ENCODE peak calls at places on chromosomes 2 and 18, in four cellular contexts. V is K562, L is GM12878, N is HepG2. S is an unnamed sample.

GRCh38 chr2:55856936-55857335 is 66.6 kb downstream of the EFEMP1 start:
- DNase-seq in V (no peak), L (no peak), N (no peak), S (peak)

GRCh38 chr2:60852282-60852860 is 29.0 kb upstream of the REL start:
- DNase-seq in V (no peak), L (no peak), N (no peak), S (no peak)

GRCh38 chr2:160429248-160430000 is 64.2 kb downstream of the RBMS1 start:
- DNase-seq in V (peak), L (no peak), N (peak), S (peak)

GRCh38 chr2:95031076-95031725 is 5.7 kb downstream of the MAL start:
- DNase-seq in V (no peak), L (no peak), N (no peak), S (no peak)

GRCh38 chr2:36951574-36951973 is 14.8 kb downstream of the STRN start:
- DNase-seq in V (no peak), L (no peak), N (no peak), S (no peak)

GRCh38 chr2:182715121-182715895 is 749 bp upstream of the DNAJC10 start:
- DNase-seq in V (no peak), L (no peak), N (peak), S (peak)

GRCh38 chr2:240462073-240462703 is 26.7 kb downstream of the GPC1 start:
- DNase-seq in V (no peak), L (no peak), N (no peak), S (no peak)

GRCh38 chr2:105379741-105380186 is 19.1 kb downstream of the FHL2 start:
- DNase-seq in V (no peak), L (no peak), N (no peak), S (no peak)

GRCh38 chr18:54713386-54713785 is 114.9 kb upstream of the RAB27B start:
- DNase-seq in V (no peak), L (no peak), N (no peak), S (no peak)

GRCh38 chr2:234745347-234745746 is 206.5 kb upstream of the SH3BP4 start:
- DNase-seq in V (no peak), L (no peak), N (no peak), S (peak)

GRCh38 chr2:225337183-225337582 is 62.3 kb upstream of the NYAP2 start:
- DNase-seq in V (no peak), L (no peak), N (no peak), S (no peak)

GRCh38 chr2:173191601-173192000 is 116.0 kb downstream of the MAP3K20 start:
- DNase-seq in V (no peak), L (no peak), N (no peak), S (no peak)

GRCh38 chr2:54287532-54287931 is 31.5 kb upstream of the TSPYL6 start:
- DNase-seq in V (no peak), L (no peak), N (no peak), S (no peak)

GRCh38 chr2:172234716-172235661 is 132.3 kb upstream of the DLX2 start:
- DNase-seq in V (peak), L (no peak), N (peak), S (no peak)

GRCh38 chr2:36357506-36358316 is 2.1 kb downstream of the CRIM1 start:
- DNase-seq in V (no peak), L (no peak), N (peak), S (peak)

GRCh38 chr18:58360324-58360723 is 268.6 kb downstream of the ALPK2 start:
- DNase-seq in V (no peak), L (no peak), N (no peak), S (no peak)

GRCh38 chr2:194004590-194005206 is 1652.3 kb upstream of the SLC39A10 start:
- DNase-seq in V (no peak), L (no peak), N (no peak), S (no peak)

GRCh38 chr2:22143840-22144239 is 1020.1 kb downstream of the TDRD15 start:
- DNase-seq in V (no peak), L (no peak), N (no peak), S (no peak)

GRCh38 chr2:208278549-208278948 is 12.5 kb downstream of the PIKFYVE start:
- DNase-seq in V (no peak), L (no peak), N (no peak), S (no peak)

GRCh38 chr18:34695300-34695699 is 14.8 kb upstream of the DTNA start:
- DNase-seq in V (no peak), L (no peak), N (no peak), S (no peak)

GRCh38 chr18:37383036-37383788 is 182.4 kb downstream of the CELF4 start:
- DNase-seq in V (no peak), L (no peak), N (no peak), S (no peak)

GRCh38 chr2:240739797-240740196 is 48.1 kb downstream of the AQP12A start:
- DNase-seq in V (no peak), L (no peak), N (no peak), S (no peak)

GRCh38 chr2:99841749-99842148 is 300.6 kb downstream of the AFF3 start:
- DNase-seq in V (no peak), L (no peak), N (no peak), S (no peak)

GRCh38 chr2:213490087-213490486 is 205.8 kb downstream of the SPAG16 start:
- DNase-seq in V (no peak), L (no peak), N (no peak), S (no peak)

GRCh38 chr2:98743835-98744234 is 12.9 kb upstream of the MGAT4A start:
- DNase-seq in V (no peak), L (no peak), N (no peak), S (no peak)

GRCh38 chr2:64426191-64426952 is 27.6 kb upstream of the LGALSL start:
- DNase-seq in V (no peak), L (no peak), N (no peak), S (no peak)

GRCh38 chr2:217851191-217852020 is 151.4 kb downstream of the TNS1 start:
- DNase-seq in V (no peak), L (no peak), N (no peak), S (no peak)

GRCh38 chr2:27737676-27738348 is 33.7 kb upstream of the MRPL33 start:
- DNase-seq in V (no peak), L (no peak), N (peak), S (peak)

GRCh38 chr2:204154863-204155262 is 218.3 kb downstream of the ICOS start:
- DNase-seq in V (no peak), L (no peak), N (no peak), S (no peak)

GRCh38 chr2:121239471-121239870 is 45.5 kb downstream of the TFCP2L1 start:
- DNase-seq in V (no peak), L (no peak), N (no peak), S (no peak)

GRCh38 chr2:37635359-37636208 is 35.9 kb downstream of the CDC42EP3 start:
- DNase-seq in V (no peak), L (peak), N (no peak), S (no peak)

GRCh38 chr2:38224181-38224580 is 148.2 kb upstream of the CYP1B1 start:
- DNase-seq in V (no peak), L (no peak), N (no peak), S (no peak)

GRCh38 chr2:56382466-56382865 is 198.7 kb downstream of the CCDC85A start:
- DNase-seq in V (no peak), L (no peak), N (no peak), S (no peak)

GRCh38 chr2:187302619-187303018 is 145.4 kb downstream of the CALCRL start:
- DNase-seq in V (no peak), L (no peak), N (no peak), S (no peak)

GRCh38 chr18:56240405-56240804 is 398.0 kb downstream of the TXNL1 start:
- DNase-seq in V (no peak), L (no peak), N (no peak), S (no peak)

GRCh38 chr18:56246912-56247311 is 391.5 kb downstream of the TXNL1 start:
- DNase-seq in V (no peak), L (no peak), N (no peak), S (no peak)

GRCh38 chr18:56248613-56249235 is 389.7 kb downstream of the TXNL1 start:
- DNase-seq in V (no peak), L (peak), N (no peak), S (no peak)

GRCh38 chr18:56245856-56246575 is 392.4 kb downstream of the TXNL1 start:
- DNase-seq in V (no peak), L (no peak), N (no peak), S (peak)
- TF ChIP-seq POLR2AphosphoS2 in V (no peak), L (no peak), N (no peak), S (no peak)

DNA sequence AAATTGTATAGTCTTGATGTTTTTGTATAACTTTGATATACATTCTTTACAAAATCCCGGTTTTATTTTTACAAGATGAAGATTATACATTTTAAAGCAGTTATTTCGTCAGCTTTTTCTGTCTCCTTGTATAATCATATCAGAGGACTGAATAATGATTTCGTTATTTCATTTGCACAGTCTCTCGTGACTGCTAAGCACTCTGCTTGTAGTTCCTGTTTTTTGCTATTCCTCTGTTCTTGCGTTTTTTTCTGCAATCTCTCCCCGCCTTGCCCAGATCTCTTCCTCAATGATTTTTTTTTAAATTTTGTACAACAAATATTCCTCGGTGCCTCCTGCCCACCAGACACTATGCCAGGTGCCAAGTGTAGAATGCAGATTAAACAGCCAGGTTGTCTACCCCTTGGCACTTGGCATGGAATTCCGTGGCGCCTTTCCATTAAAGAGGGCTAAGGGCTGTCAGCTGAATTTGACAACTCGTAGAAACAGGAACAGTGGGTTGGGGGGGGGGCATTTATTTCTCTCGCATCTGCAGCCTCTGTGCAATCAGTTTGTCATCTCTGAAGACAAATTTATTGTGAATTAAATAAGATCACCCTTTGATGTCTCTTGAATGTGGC is 69.6 kb downstream of the KLHL29 start:
- DNase-seq in V (no peak), L (no peak), N (no peak), S (no peak)
- TF ChIP-seq POLR2AphosphoS2 in V (no peak), L (no peak), N (no peak), S (no peak)

GRCh38 chr2:102251849-102252203 is 59.5 kb upstream of the IL1RL1 start:
- DNase-seq in V (no peak), L (no peak), N (no peak), S (no peak)

GRCh38 chr2:102250278-102250821 is 61.0 kb upstream of the IL1RL1 start:
- DNase-seq in V (no peak), L (no peak), N (no peak), S (no peak)

GRCh38 chr2:102253753-102254150 is 57.6 kb upstream of the IL1RL1 start:
- DNase-seq in V (no peak), L (no peak), N (no peak), S (no peak)

GRCh38 chr2:102253140-102253752 is 58.1 kb upstream of the IL1RL1 start:
- DNase-seq in V (no peak), L (no peak), N (no peak), S (no peak)

DNA sequence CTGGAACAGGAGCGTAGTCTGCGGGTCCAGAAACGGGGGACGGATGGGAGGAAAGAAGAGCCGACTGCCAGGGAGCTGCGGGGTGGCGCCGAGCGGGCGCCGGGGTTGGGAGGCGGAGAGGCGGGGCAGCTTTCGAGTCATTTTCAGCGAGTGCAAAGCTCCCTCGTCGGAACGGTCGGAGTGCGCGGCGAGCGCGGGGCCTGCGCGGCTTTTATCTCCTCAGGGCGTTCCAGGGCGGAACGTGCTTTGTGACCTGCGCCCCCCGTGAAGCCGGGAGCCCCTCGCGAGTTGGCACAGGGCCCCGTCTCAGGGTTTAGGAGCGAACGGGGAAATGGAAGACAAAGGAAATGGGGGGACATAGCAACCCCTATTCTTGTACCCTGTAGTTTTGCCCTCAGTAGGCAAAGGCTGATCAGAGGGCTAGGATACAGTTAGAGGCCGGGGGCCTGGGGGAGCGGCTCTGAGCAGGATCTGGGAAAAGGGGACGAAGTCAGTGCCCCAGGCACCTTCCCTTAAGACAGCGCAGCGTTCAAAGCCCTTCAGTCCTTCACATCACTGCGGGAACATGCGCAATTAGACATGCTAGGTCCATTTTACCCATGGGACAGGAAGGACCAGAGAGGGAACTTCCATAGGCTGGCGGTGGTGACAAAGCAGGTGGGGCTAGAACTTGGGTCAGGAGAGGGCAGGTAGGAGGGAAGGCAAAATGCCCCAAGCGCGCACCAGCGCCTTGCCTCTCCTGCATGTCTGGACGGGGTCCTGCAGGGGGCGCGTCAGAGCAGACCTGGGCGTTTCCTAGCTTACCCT is 60.1 kb upstream of the IL1RL1 start:
- DNase-seq in V (no peak), L (no peak), N (peak), S (peak)
- TF ChIP-seq POLR2AphosphoS2 in V (no peak), L (no peak), N (no peak), S (no peak)

DNA sequence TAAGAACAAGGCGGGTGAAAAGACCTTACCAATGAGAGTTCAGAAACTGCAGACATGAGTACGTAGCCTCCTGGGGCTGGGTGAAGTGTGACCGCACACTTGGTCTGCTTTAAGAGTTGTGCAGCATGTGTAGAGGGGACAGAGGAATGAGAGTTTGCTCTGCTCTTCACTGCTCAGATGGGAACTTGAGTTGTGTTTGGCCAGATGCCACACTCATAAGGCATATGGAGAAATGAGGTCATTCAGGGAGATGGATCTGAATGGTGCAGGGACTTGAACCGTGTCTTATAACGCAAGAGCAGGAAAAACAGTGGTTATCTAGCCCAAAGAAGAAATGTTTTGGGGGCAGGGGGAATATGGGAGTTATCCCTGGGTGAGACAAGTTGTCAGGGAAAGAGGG is 273.8 kb upstream of the LYPD1 start:
- DNase-seq in V (no peak), L (no peak), N (no peak), S (no peak)
- TF ChIP-seq POLR2AphosphoS2 in V (no peak), L (no peak), N (no peak), S (no peak)

S was measured in A549.